ENCODE peak calls at places on chromosomes 1 and 21, in five cellular contexts. W, E, S, D and T are unnamed samples.

GRCh38 chr1:85372683-85373446 is 92.1 kb downstream of the DDAH1 start:
- DNase-seq in W (no peak), E (no peak), S (no peak), D (no peak), T (no peak)

GRCh38 chr1:55010887-55011217 is 12.1 kb downstream of the BSND start:
- DNase-seq in W (no peak), E (no peak), S (no peak), D (no peak), T (peak; percentile 45)

GRCh38 chr1:23590058-23590783 is 30.9 kb upstream of the ID3 start:
- DNase-seq in W (no peak), E (peak; percentile 79), S (no peak), D (peak; percentile 39), T (no peak)

GRCh38 chr21:22258821-22259220 is 1260.6 kb downstream of the NCAM2 start:
- DNase-seq in W (no peak), E (no peak), S (no peak), D (no peak), T (no peak)

GRCh38 chr1:235423214-235423652 is 56.0 kb downstream of the TBCE start:
- DNase-seq in W (no peak), E (peak; percentile 40), S (no peak), D (no peak), T (no peak)

GRCh38 chr1:164611754-164612642 is 53.0 kb downstream of the PBX1 start:
- DNase-seq in W (no peak), E (no peak), S (peak; percentile 73), D (no peak), T (no peak)

GRCh38 chr1:153800516-153800915 is 25.3 kb downstream of the SLC27A3 start:
- DNase-seq in W (no peak), E (no peak), S (no peak), D (no peak), T (no peak)

GRCh38 chr1:179121159-179121938 is 39.5 kb downstream of the TOR3A start:
- DNase-seq in W (peak; percentile 62), E (peak; percentile 35), S (peak; percentile 64), D (no peak), T (peak; percentile 47)

GRCh38 chr1:16418823-16419425 is 18.3 kb downstream of the SPATA21 start:
- DNase-seq in W (no peak), E (peak; percentile 23), S (no peak), D (no peak), T (no peak)

GRCh38 chr21:41369915-41370839 is 8.3 kb downstream of the MX2 start:
- DNase-seq in W (no peak), E (peak; percentile 28), S (no peak), D (no peak), T (no peak)

GRCh38 chr1:32870615-32871363 is at the start of gene FNDC5:
- DNase-seq in W (no peak), E (no peak), S (no peak), D (no peak), T (no peak)

GRCh38 chr21:41170442-41170841 is 2.5 kb downstream of the BACE2 start:
- DNase-seq in W (peak; percentile 42), E (peak; percentile 18), S (peak; percentile 83), D (no peak), T (peak; percentile 73)

GRCh38 chr21:43269981-43270670 is 101.3 kb downstream of the CRYAA start:
- DNase-seq in W (no peak), E (no peak), S (no peak), D (no peak), T (no peak)

GRCh38 chr21:23131177-23131576 is 2133.0 kb downstream of the NCAM2 start:
- DNase-seq in W (no peak), E (no peak), S (peak; percentile 12), D (no peak), T (peak; percentile 26)

GRCh38 chr1:5915587-5916571 is 76.3 kb downstream of the NPHP4 start:
- DNase-seq in W (peak; percentile 40), E (peak; percentile 11), S (peak; percentile 91), D (no peak), T (peak; percentile 54)

GRCh38 chr1:7539772-7540175 is 231.3 kb upstream of the VAMP3 start:
- DNase-seq in W (peak; percentile 14), E (peak; percentile 37), S (peak; percentile 52), D (no peak), T (peak; percentile 74)